ENCODE peak calls at places on chromosomes 13 and 19, in six cellular contexts. One of them, this sample, is unnamed.

GRCh38 chr19:45419396-45419795 is 4.3 kb downstream of the ERCC1 start:
- DNase-seq in MM.1S: peak; percentile 75
- DNase-seq in neural progenitor cell: no peak
- DNase-seq in SK-N-SH: no peak
- DNase-seq in GM23248: no peak
- DNase-seq in HCT116: no peak
- DNase-seq in this sample: no peak

GRCh38 chr13:113455384-113455783 is 2.1 kb upstream of the ADPRHL1 start:
- DNase-seq in HCT116: no peak
- DNase-seq in neural progenitor cell: no peak
- DNase-seq in GM23248: no peak
- DNase-seq in MM.1S: no peak
- DNase-seq in SK-N-SH: no peak
- DNase-seq in this sample: no peak

GRCh38 chr13:113002206-113002821 is 33.3 kb downstream of the MCF2L start:
- DNase-seq in neural progenitor cell: peak; percentile 89
- DNase-seq in SK-N-SH: peak; percentile 92
- DNase-seq in GM23248: no peak
- DNase-seq in HCT116: no peak
- DNase-seq in MM.1S: no peak
- DNase-seq in this sample: no peak

GRCh38 chr13:99307247-99307646 is at the start of gene GPR183:
- DNase-seq in neural progenitor cell: no peak
- DNase-seq in MM.1S: no peak
- DNase-seq in HCT116: no peak
- DNase-seq in GM23248: peak; percentile 46
- DNase-seq in SK-N-SH: no peak
- DNase-seq in this sample: no peak

GRCh38 chr13:30341815-30342570 is 34.6 kb upstream of the KATNAL1 start:
- DNase-seq in MM.1S: no peak
- DNase-seq in GM23248: peak; percentile 99
- DNase-seq in HCT116: peak; percentile 44
- DNase-seq in neural progenitor cell: no peak
- DNase-seq in SK-N-SH: peak; percentile 54
- DNase-seq in this sample: peak; percentile 90

GRCh38 chr19:55605637-55606470 is at the start of gene ZNF865:
- DNase-seq in MM.1S: peak; percentile 71
- DNase-seq in HCT116: peak; percentile 69
- DNase-seq in GM23248: peak; percentile 91
- DNase-seq in neural progenitor cell: peak; percentile 92
- DNase-seq in SK-N-SH: peak; percentile 82
- DNase-seq in this sample: peak; percentile 92

GRCh38 chr19:3100747-3101730 is 6.9 kb downstream of the GNA11 start:
- DNase-seq in HCT116: no peak
- DNase-seq in MM.1S: no peak
- DNase-seq in SK-N-SH: no peak
- DNase-seq in GM23248: no peak
- DNase-seq in neural progenitor cell: no peak
- DNase-seq in this sample: no peak

GRCh38 chr13:106475852-106476251 is 59.6 kb downstream of the EFNB2 start:
- DNase-seq in HCT116: no peak
- DNase-seq in SK-N-SH: no peak
- DNase-seq in MM.1S: no peak
- DNase-seq in GM23248: no peak
- DNase-seq in neural progenitor cell: no peak
- DNase-seq in this sample: peak; percentile 74

GRCh38 chr13:35732565-35732964 is 256.1 kb upstream of the MAB21L1 start:
- DNase-seq in SK-N-SH: no peak
- DNase-seq in HCT116: no peak
- DNase-seq in MM.1S: no peak
- DNase-seq in GM23248: no peak
- DNase-seq in neural progenitor cell: no peak
- DNase-seq in this sample: no peak

GRCh38 chr19:28694812-28695211 is 518.1 kb downstream of the UQCRFS1 start:
- DNase-seq in HCT116: no peak
- DNase-seq in GM23248: no peak
- DNase-seq in SK-N-SH: no peak
- DNase-seq in neural progenitor cell: no peak
- DNase-seq in MM.1S: no peak
- DNase-seq in this sample: no peak

GRCh38 chr19:10961763-10962536 is 1.1 kb downstream of the SMARCA4 start:
- DNase-seq in neural progenitor cell: peak; percentile 75
- DNase-seq in GM23248: peak; percentile 45
- DNase-seq in HCT116: no peak
- DNase-seq in MM.1S: no peak
- DNase-seq in SK-N-SH: no peak
- DNase-seq in this sample: peak; percentile 23

GRCh38 chr13:87999141-87999765 is 328.1 kb downstream of the SLITRK5 start:
- DNase-seq in neural progenitor cell: no peak
- DNase-seq in HCT116: no peak
- DNase-seq in SK-N-SH: no peak
- DNase-seq in GM23248: peak; percentile 58
- DNase-seq in MM.1S: no peak
- DNase-seq in this sample: peak; percentile 6

GRCh38 chr13:114323349-114323748 is 9.0 kb downstream of the CHAMP1 start:
- DNase-seq in SK-N-SH: no peak
- DNase-seq in GM23248: no peak
- DNase-seq in MM.1S: no peak
- DNase-seq in neural progenitor cell: no peak
- DNase-seq in HCT116: no peak
- DNase-seq in this sample: no peak

GRCh38 chr19:5693195-5694166 is 3.4 kb downstream of the RPL36 start:
- DNase-seq in MM.1S: peak; percentile 6
- DNase-seq in SK-N-SH: peak; percentile 31
- DNase-seq in HCT116: no peak
- DNase-seq in GM23248: no peak
- DNase-seq in neural progenitor cell: no peak
- DNase-seq in this sample: no peak

GRCh38 chr13:40057228-40057627 is 401.8 kb downstream of the COG6 start:
- DNase-seq in GM23248: no peak
- DNase-seq in neural progenitor cell: no peak
- DNase-seq in SK-N-SH: no peak
- DNase-seq in MM.1S: no peak
- DNase-seq in HCT116: no peak
- DNase-seq in this sample: no peak

GRCh38 chr19:15417699-15418098 is 1.1 kb downstream of the AKAP8L start:
- DNase-seq in SK-N-SH: no peak
- DNase-seq in neural progenitor cell: no peak
- DNase-seq in MM.1S: no peak
- DNase-seq in GM23248: peak; percentile 46
- DNase-seq in HCT116: no peak
- DNase-seq in this sample: peak; percentile 6

GRCh38 chr13:73914119-73914518 is 220.1 kb downstream of the KLF12 start:
- DNase-seq in GM23248: peak; percentile 70
- DNase-seq in HCT116: no peak
- DNase-seq in MM.1S: no peak
- DNase-seq in neural progenitor cell: no peak
- DNase-seq in SK-N-SH: no peak
- DNase-seq in this sample: no peak

GRCh38 chr13:42168497-42168896 is 103.5 kb upstream of the AKAP11 start:
- DNase-seq in neural progenitor cell: no peak
- DNase-seq in GM23248: no peak
- DNase-seq in MM.1S: no peak
- DNase-seq in SK-N-SH: no peak
- DNase-seq in HCT116: no peak
- DNase-seq in this sample: no peak

GRCh38 chr19:46351241-46352041 is 4.6 kb downstream of the PPP5C start:
- DNase-seq in MM.1S: no peak
- DNase-seq in GM23248: peak; percentile 85
- DNase-seq in neural progenitor cell: no peak
- DNase-seq in SK-N-SH: no peak
- DNase-seq in HCT116: no peak
- DNase-seq in this sample: peak; percentile 21

GRCh38 chr13:24040835-24041234 is 119.7 kb upstream of the SPATA13 start:
- DNase-seq in MM.1S: no peak
- DNase-seq in neural progenitor cell: peak; percentile 72
- DNase-seq in GM23248: no peak
- DNase-seq in SK-N-SH: no peak
- DNase-seq in HCT116: no peak
- DNase-seq in this sample: no peak

GRCh38 chr19:35704218-35704617 is at the start of gene ZBTB32:
- DNase-seq in HCT116: no peak
- DNase-seq in GM23248: peak; percentile 74
- DNase-seq in SK-N-SH: peak; percentile 43
- DNase-seq in neural progenitor cell: peak; percentile 80
- DNase-seq in MM.1S: no peak
- DNase-seq in this sample: no peak

GRCh38 chr19:23554548-23554947 is 132.5 kb downstream of the ZNF675 start:
- DNase-seq in HCT116: no peak
- DNase-seq in SK-N-SH: no peak
- DNase-seq in MM.1S: no peak
- DNase-seq in neural progenitor cell: no peak
- DNase-seq in GM23248: no peak
- DNase-seq in this sample: peak; percentile 83

GRCh38 chr13:40082644-40083043 is 427.2 kb downstream of the COG6 start:
- DNase-seq in neural progenitor cell: no peak
- DNase-seq in HCT116: no peak
- DNase-seq in GM23248: no peak
- DNase-seq in MM.1S: no peak
- DNase-seq in SK-N-SH: no peak
- DNase-seq in this sample: no peak

GRCh38 chr19:43634877-43635560 is 4.6 kb downstream of the CADM4 start:
- DNase-seq in HCT116: no peak
- DNase-seq in GM23248: peak; percentile 43
- DNase-seq in MM.1S: no peak
- DNase-seq in SK-N-SH: no peak
- DNase-seq in neural progenitor cell: peak; percentile 86
- DNase-seq in this sample: no peak

GRCh38 chr19:31499826-31500539 is 150.7 kb upstream of the TSHZ3 start:
- DNase-seq in GM23248: no peak
- DNase-seq in SK-N-SH: no peak
- DNase-seq in MM.1S: no peak
- DNase-seq in HCT116: no peak
- DNase-seq in neural progenitor cell: no peak
- DNase-seq in this sample: no peak

GRCh38 chr19:31499281-31499680 is 150.0 kb upstream of the TSHZ3 start:
- DNase-seq in SK-N-SH: no peak
- DNase-seq in GM23248: no peak
- DNase-seq in neural progenitor cell: no peak
- DNase-seq in MM.1S: no peak
- DNase-seq in HCT116: no peak
- DNase-seq in this sample: no peak

GRCh38 chr19:31496076-31496475 is 146.8 kb upstream of the TSHZ3 start:
- DNase-seq in HCT116: no peak
- DNase-seq in GM23248: no peak
- DNase-seq in MM.1S: no peak
- DNase-seq in SK-N-SH: no peak
- DNase-seq in neural progenitor cell: no peak
- DNase-seq in this sample: no peak

GRCh38 chr19:31498781-31499180 is 149.5 kb upstream of the TSHZ3 start:
- DNase-seq in SK-N-SH: no peak
- DNase-seq in HCT116: no peak
- DNase-seq in neural progenitor cell: no peak
- DNase-seq in GM23248: no peak
- DNase-seq in MM.1S: no peak
- DNase-seq in this sample: no peak

GRCh38 chr19:31497709-31498108 is 148.5 kb upstream of the TSHZ3 start:
- DNase-seq in neural progenitor cell: no peak
- DNase-seq in GM23248: no peak
- DNase-seq in SK-N-SH: no peak
- DNase-seq in MM.1S: no peak
- DNase-seq in HCT116: no peak
- DNase-seq in this sample: no peak
- H3K4me2 ChIP-seq in neural progenitor cell: no peak overlapping the region
- H3K4me2 ChIP-seq in GM23248: no peak overlapping the region
- H3K4me2 ChIP-seq in SK-N-SH: no peak overlapping the region
- H3K4me2 ChIP-seq in MM.1S: no peak overlapping the region
- H3K4me2 ChIP-seq in HCT116: no peak overlapping the region
- H3K4me2 ChIP-seq in this sample: no peak overlapping the region

GRCh38 chr13:46388846-46389245 is 1.8 kb upstream of the RUBCNL start:
- DNase-seq in HCT116: no peak
- DNase-seq in GM23248: no peak
- DNase-seq in neural progenitor cell: no peak
- DNase-seq in MM.1S: no peak
- DNase-seq in SK-N-SH: no peak
- DNase-seq in this sample: no peak

GRCh38 chr13:46386996-46387851 is at the start of gene RUBCNL:
- DNase-seq in HCT116: peak; percentile 26
- DNase-seq in SK-N-SH: peak; percentile 74
- DNase-seq in MM.1S: peak; percentile 31
- DNase-seq in neural progenitor cell: peak; percentile 84
- DNase-seq in GM23248: peak; percentile 62
- DNase-seq in this sample: peak; percentile 63

GRCh38 chr13:46388308-46388707 is 1.3 kb upstream of the RUBCNL start:
- DNase-seq in MM.1S: no peak
- DNase-seq in GM23248: no peak
- DNase-seq in HCT116: no peak
- DNase-seq in SK-N-SH: no peak
- DNase-seq in neural progenitor cell: no peak
- DNase-seq in this sample: no peak

GRCh38 chr13:46385946-46386345 is 1.1 kb downstream of the RUBCNL start:
- DNase-seq in MM.1S: no peak
- DNase-seq in SK-N-SH: no peak
- DNase-seq in GM23248: peak; percentile 20
- DNase-seq in neural progenitor cell: peak; percentile 5
- DNase-seq in HCT116: no peak
- DNase-seq in this sample: no peak

DNA sequence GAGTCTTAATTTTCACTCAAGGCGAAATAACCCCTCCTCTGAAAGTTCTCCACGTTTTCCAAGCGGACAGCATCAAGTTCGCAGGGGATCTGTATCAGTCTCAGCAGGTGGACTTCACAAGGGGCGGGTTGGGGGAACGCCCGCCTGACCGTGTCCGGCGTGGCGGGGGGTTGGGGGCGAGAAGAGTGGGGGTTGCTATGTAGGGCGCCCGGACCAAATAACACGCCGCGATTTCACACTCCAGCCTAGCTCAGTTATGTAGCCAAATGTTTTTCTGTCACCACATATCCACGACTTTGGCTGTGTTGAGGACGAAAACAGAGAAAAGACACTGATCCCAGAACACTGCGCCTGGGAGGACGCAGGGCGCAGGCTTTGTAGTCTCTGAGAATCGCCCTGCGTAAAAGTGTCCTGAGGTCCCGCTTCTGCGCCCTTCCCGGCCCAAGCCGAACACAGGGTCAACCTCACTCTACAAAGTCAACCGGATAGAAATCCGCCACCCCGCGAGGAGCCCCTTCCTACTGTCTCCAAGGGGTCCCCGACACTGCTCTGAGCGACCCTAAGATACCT is 541 bp downstream of the RUBCNL start:
- DNase-seq in HCT116: no peak
- DNase-seq in SK-N-SH: peak; percentile 33
- DNase-seq in neural progenitor cell: peak; percentile 44
- DNase-seq in MM.1S: no peak
- DNase-seq in GM23248: peak; percentile 56
- DNase-seq in this sample: no peak
- H3K9ac ChIP-seq in HCT116: no peak overlapping the region
- H3K9ac ChIP-seq in SK-N-SH: no peak overlapping the region
- H3K9ac ChIP-seq in neural progenitor cell: no peak overlapping the region
- H3K9ac ChIP-seq in MM.1S: no peak overlapping the region
- H3K9ac ChIP-seq in GM23248: peak overlapping the region; percentile 30
- H3K9ac ChIP-seq in this sample: no peak overlapping the region

GRCh38 chr19:54415901-54416621 is 797 bp downstream of the TTYH1 start:
- DNase-seq in HCT116: no peak
- DNase-seq in SK-N-SH: no peak
- DNase-seq in MM.1S: no peak
- DNase-seq in GM23248: no peak
- DNase-seq in neural progenitor cell: peak; percentile 19
- DNase-seq in this sample: no peak
- TF ChIP-seq EZH2phosphoT487 in HCT116: no peak
- TF ChIP-seq EZH2phosphoT487 in SK-N-SH: no peak
- TF ChIP-seq EZH2phosphoT487 in MM.1S: no peak
- TF ChIP-seq EZH2phosphoT487 in GM23248: no peak
- TF ChIP-seq EZH2phosphoT487 in neural progenitor cell: no peak
- TF ChIP-seq EZH2phosphoT487 in this sample: no peak

GRCh38 chr13:109273326-109273751 is 513.0 kb downstream of the IRS2 start:
- DNase-seq in GM23248: peak; percentile 61
- DNase-seq in neural progenitor cell: no peak
- DNase-seq in SK-N-SH: no peak
- DNase-seq in MM.1S: no peak
- DNase-seq in HCT116: no peak
- DNase-seq in this sample: peak; percentile 84
- H3K4me2 ChIP-seq in GM23248: peak overlapping the region; percentile 81
- H3K4me2 ChIP-seq in neural progenitor cell: peak overlapping the region; percentile 38
- H3K4me2 ChIP-seq in SK-N-SH: no peak overlapping the region
- H3K4me2 ChIP-seq in MM.1S: no peak overlapping the region
- H3K4me2 ChIP-seq in HCT116: peak overlapping the region; percentile 61
- H3K4me2 ChIP-seq in this sample: peak overlapping the region; percentile 56

This sample was measured in PC-3.